ENCODE peak calls at places on chromosomes 2 and 18, in eight cellular contexts. X is cardiac muscle cell, P is A673, E is GM23248, O is tibial nerve, G is hepatocyte, R is lower lobe of right lung, D is psoas muscle. C is an unnamed sample.
A peak's percentile ranks its signal among the peaks of the same experiment; 100 is the strongest.

GRCh38 chr18:37659906-37660305 is 94.3 kb upstream of the CELF4 start:
- DNase-seq in R (no peak), O (no peak), X (peak; percentile 70), E (no peak), D (no peak), G (no peak), P (no peak), C (no peak)

GRCh38 chr2:173669271-173669853 is 295.8 kb downstream of the SP3 start:
- DNase-seq in O (no peak), G (no peak), P (no peak), D (no peak), E (peak; percentile 37), R (no peak), X (peak; percentile 7), C (peak; percentile 21)

GRCh38 chr2:12948231-12948962 is 231.7 kb downstream of the TRIB2 start:
- DNase-seq in D (no peak), O (no peak), P (no peak), R (no peak), X (peak; percentile 28), G (peak; percentile 8), E (peak; percentile 70), C (peak; percentile 25)

GRCh38 chr2:174332607-174333001 is 2.1 kb upstream of the SP9 start:
- DNase-seq in P (peak; percentile 46), E (no peak), X (no peak), G (no peak), O (no peak), D (no peak), R (no peak), C (no peak)

GRCh38 chr2:101355561-101356130 is 31.7 kb downstream of the CREG2 start:
- DNase-seq in O (no peak), E (peak; percentile 32), R (no peak), G (no peak), X (no peak), P (no peak), D (no peak), C (no peak)

GRCh38 chr2:210318891-210319290 is 3.9 kb upstream of the MYL1 start:
- DNase-seq in X (no peak), D (no peak), P (no peak), R (no peak), G (no peak), E (peak; percentile 21), O (no peak), C (no peak)

GRCh38 chr18:75250471-75250821 is 39.8 kb downstream of the TSHZ1 start:
- DNase-seq in D (no peak), R (no peak), P (no peak), X (no peak), G (no peak), O (no peak), E (no peak), C (no peak)

GRCh38 chr2:68091439-68092034 is 28.7 kb upstream of the C1D start:
- DNase-seq in D (no peak), E (no peak), P (no peak), X (no peak), G (no peak), O (no peak), R (no peak), C (no peak)

GRCh38 chr2:65530547-65531320 is 98.3 kb upstream of the SPRED2 start:
- DNase-seq in O (no peak), G (no peak), E (peak; percentile 87), D (no peak), R (no peak), X (no peak), P (peak; percentile 23), C (no peak)

GRCh38 chr2:201883559-201883958 is 77.2 kb downstream of the CDK15 start:
- DNase-seq in E (no peak), O (no peak), P (no peak), X (no peak), G (no peak), D (peak; percentile 54), R (no peak), C (no peak)

GRCh38 chr2:191692502-191693115 is 14.7 kb downstream of the NABP1 start:
- DNase-seq in E (peak; percentile 40), D (no peak), G (no peak), R (no peak), O (no peak), X (no peak), P (no peak), C (no peak)

GRCh38 chr2:98140210-98140609 is 53.2 kb downstream of the VWA3B start:
- DNase-seq in P (no peak), D (peak; percentile 42), X (peak; percentile 42), E (no peak), O (no peak), G (peak; percentile 23), R (no peak), C (no peak)

GRCh38 chr2:136254681-136255080 is 136.7 kb upstream of the CXCR4 start:
- DNase-seq in G (no peak), D (no peak), P (no peak), O (no peak), E (no peak), X (no peak), R (no peak), C (no peak)

GRCh38 chr2:88088999-88089398 is 21.4 kb downstream of the SMYD1 start:
- DNase-seq in O (no peak), P (no peak), R (no peak), E (no peak), X (no peak), D (no peak), G (no peak), C (no peak)

GRCh38 chr2:234136461-234136860 is 86.0 kb downstream of the SPP2 start:
- DNase-seq in P (no peak), E (no peak), D (no peak), G (peak; percentile 37), O (no peak), X (no peak), R (no peak), C (no peak)

GRCh38 chr2:224155896-224156295 is 116.8 kb upstream of the SERPINE2 start:
- DNase-seq in X (peak; percentile 55), G (no peak), E (peak; percentile 32), D (no peak), O (no peak), P (peak; percentile 62), R (no peak), C (no peak)

GRCh38 chr2:20444113-20444992 is 2.5 kb upstream of the RHOB start:
- DNase-seq in G (peak; percentile 29), P (no peak), R (no peak), E (peak; percentile 78), X (peak; percentile 68), O (peak; percentile 11), D (no peak), C (no peak)

GRCh38 chr2:235320341-235320740 is 173.5 kb upstream of the AGAP1 start:
- DNase-seq in D (no peak), P (no peak), O (no peak), X (no peak), R (no peak), G (no peak), E (no peak), C (no peak)

GRCh38 chr2:189580662-189581353 is at the start of gene SLC40A1:
- DNase-seq in O (peak; percentile 66), R (peak; percentile 90), D (peak; percentile 86), X (peak; percentile 76), G (peak; percentile 95), E (peak; percentile 56), P (peak; percentile 68), C (peak; percentile 89)

GRCh38 chr2:174336403-174337336 is 1.9 kb downstream of the SP9 start:
- DNase-seq in P (peak; percentile 58), E (no peak), X (no peak), O (no peak), R (peak; percentile 56), G (peak; percentile 71), D (peak; percentile 36), C (peak; percentile 53)

GRCh38 chr2:195017890-195018289 is 639.1 kb upstream of the SLC39A10 start:
- DNase-seq in R (no peak), O (no peak), E (no peak), X (no peak), G (no peak), P (no peak), D (no peak), C (no peak)

GRCh38 chr2:177553176-177553909 is 160.8 kb downstream of the AGPS start:
- DNase-seq in P (no peak), O (no peak), R (no peak), G (peak; percentile 10), E (peak; percentile 76), X (peak; percentile 27), D (no peak), C (no peak)

GRCh38 chr2:137435176-137435575 is 529.1 kb upstream of the HNMT start:
- DNase-seq in D (no peak), X (no peak), G (no peak), E (peak; percentile 38), R (no peak), P (no peak), O (no peak), C (no peak)

GRCh38 chr2:203360833-203361430 is 32.7 kb downstream of the ABI2 start:
- DNase-seq in E (no peak), R (no peak), G (peak; percentile 19), P (no peak), O (no peak), D (no peak), X (no peak), C (no peak)
- H3K27ac ChIP-seq in E (no peak overlapping the region), R (no peak overlapping the region), G (no peak overlapping the region), P (no peak overlapping the region), O (peak overlapping the region; percentile 25), D (no peak overlapping the region), X (peak overlapping the region; percentile 79), C (no peak overlapping the region)

DNA sequence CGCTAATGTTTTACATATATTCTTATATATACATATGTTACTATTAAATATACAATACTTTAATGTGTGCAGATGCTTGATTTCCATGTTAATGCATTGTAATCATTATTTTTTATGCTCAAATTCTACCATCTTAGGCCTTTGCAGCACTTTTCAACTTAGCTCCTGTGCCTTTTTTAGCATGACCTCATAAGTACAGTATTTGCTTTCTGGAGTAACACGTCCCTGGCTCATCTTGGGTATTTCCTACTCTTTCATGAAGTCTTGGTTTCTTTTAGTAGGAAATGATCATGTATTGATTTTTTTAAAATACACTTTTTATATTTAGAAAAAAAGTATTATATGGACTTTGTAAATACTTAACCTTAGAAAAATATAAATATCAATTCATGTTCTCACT is 36.5 kb downstream of the CAB39 start:
- DNase-seq in P (no peak), D (no peak), O (no peak), X (no peak), G (no peak), R (no peak), E (peak; percentile 68), C (no peak)
- H3K27ac ChIP-seq in P (no peak overlapping the region), D (no peak overlapping the region), O (no peak overlapping the region), X (no peak overlapping the region), G (no peak overlapping the region), R (no peak overlapping the region), E (no peak overlapping the region), C (no peak overlapping the region)

GRCh38 chr2:56133441-56133840 is 50.3 kb upstream of the CCDC85A start:
- DNase-seq in X (no peak), P (no peak), R (no peak), G (no peak), D (no peak), E (no peak), O (no peak), C (no peak)
- H3K27ac ChIP-seq in X (no peak overlapping the region), P (no peak overlapping the region), R (no peak overlapping the region), G (no peak overlapping the region), D (no peak overlapping the region), E (no peak overlapping the region), O (no peak overlapping the region), C (no peak overlapping the region)

DNA sequence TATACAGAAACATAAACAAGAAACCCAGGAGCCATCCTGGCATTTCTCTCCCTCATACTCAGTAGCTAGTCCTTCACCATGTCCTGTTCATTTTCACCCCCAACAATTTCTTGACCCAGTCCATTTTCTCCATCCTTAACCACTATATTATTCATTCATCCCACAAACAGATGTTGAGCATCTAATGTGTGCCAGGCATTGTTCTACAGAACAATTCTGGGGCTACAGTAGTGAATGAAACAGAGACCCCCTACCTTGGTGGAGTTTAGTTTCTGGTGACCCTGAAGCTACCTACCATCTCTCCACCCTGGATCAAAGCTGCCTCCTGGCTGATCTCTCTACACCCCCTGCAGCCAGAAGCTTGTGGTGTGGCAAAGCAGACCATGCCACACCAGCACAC is 27.5 kb upstream of the BZW1 start:
- DNase-seq in E (no peak), D (no peak), X (no peak), G (no peak), P (no peak), O (no peak), R (no peak), C (no peak)
- H3K27ac ChIP-seq in E (no peak overlapping the region), D (no peak overlapping the region), X (no peak overlapping the region), G (no peak overlapping the region), P (no peak overlapping the region), O (no peak overlapping the region), R (no peak overlapping the region), C (no peak overlapping the region)

C was measured in small intestine.